ENCODE peak calls at places on chromosomes 4 and X, in four cellular contexts. P is lower lobe of right lung, V is mucosa of descending colon, R is lung. O is an unnamed sample.

GRCh38 chr4:184437565-184437964 is 36.8 kb downstream of the IRF2 start:
- DNase-seq in P (no peak), V (no peak), R (no peak), O (no peak)

GRCh38 chrX:28847423-28847822 is 260.2 kb downstream of the IL1RAPL1 start:
- DNase-seq in V (no peak), R (no peak), P (no peak), O (no peak)

GRCh38 chr4:158250321-158250720 is 40.0 kb downstream of the TMEM144 start:
- DNase-seq in P (no peak), V (no peak), R (no peak), O (no peak)

GRCh38 chrX:40897768-40898167 is 162.4 kb upstream of the MED14 start:
- DNase-seq in P (no peak), V (no peak), R (no peak), O (no peak)

GRCh38 chrX:13903405-13903804 is 86.5 kb upstream of the GPM6B start:
- DNase-seq in R (no peak), V (no peak), P (no peak), O (no peak)

GRCh38 chr4:164501074-164501473 is 252.9 kb upstream of the SMIM31 start:
- DNase-seq in V (no peak), P (no peak), R (no peak), O (no peak)

GRCh38 chr4:182014989-182015388 is 228.2 kb upstream of the TENM3 start:
- DNase-seq in V (no peak), P (no peak), R (no peak), O (no peak)

GRCh38 chr4:25666031-25666630 is 10.5 kb downstream of the SLC34A2 start:
- DNase-seq in P (no peak), V (no peak), R (no peak), O (no peak)

GRCh38 chr4:124854968-124855367 is 142.4 kb upstream of the ANKRD50 start:
- DNase-seq in R (no peak), V (no peak), P (no peak), O (no peak)

GRCh38 chrX:46959101-46959500 is 46.9 kb downstream of the JADE3 start:
- DNase-seq in V (no peak), R (no peak), P (no peak), O (no peak)

GRCh38 chrX:130224810-130225209 is 43.9 kb downstream of the ZNF280C start:
- DNase-seq in R (no peak), P (no peak), V (no peak), O (no peak)

GRCh38 chr4:75101906-75102888 is 169.3 kb downstream of the PARM1 start:
- DNase-seq in P (no peak), R (no peak), V (no peak), O (no peak)

DNA sequence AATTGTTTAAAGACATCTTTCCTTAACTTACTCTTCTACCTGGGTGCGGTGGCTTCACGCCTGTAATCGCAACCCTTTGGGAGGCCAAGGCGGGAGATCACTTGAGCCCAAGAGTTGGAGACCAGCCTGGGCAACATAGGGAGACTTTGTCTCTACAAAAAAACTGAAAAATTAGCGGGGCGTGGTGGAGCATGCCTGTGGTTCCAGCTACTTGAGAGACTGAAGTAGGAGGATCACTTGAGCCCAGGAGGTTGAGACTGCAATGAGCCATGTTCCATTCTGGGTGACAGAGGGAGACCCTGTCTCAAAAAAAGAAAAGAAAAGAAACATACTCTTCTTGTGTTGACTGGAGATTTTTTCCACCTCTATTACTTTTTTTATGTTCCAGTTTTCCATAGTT is 181.9 kb downstream of the RAPGEF2 start:
- DNase-seq in V (no peak), P (no peak), R (no peak), O (no peak)
- H3K4me3 ChIP-seq in V (no peak), P (no peak), R (no peak), O (no peak)

DNA sequence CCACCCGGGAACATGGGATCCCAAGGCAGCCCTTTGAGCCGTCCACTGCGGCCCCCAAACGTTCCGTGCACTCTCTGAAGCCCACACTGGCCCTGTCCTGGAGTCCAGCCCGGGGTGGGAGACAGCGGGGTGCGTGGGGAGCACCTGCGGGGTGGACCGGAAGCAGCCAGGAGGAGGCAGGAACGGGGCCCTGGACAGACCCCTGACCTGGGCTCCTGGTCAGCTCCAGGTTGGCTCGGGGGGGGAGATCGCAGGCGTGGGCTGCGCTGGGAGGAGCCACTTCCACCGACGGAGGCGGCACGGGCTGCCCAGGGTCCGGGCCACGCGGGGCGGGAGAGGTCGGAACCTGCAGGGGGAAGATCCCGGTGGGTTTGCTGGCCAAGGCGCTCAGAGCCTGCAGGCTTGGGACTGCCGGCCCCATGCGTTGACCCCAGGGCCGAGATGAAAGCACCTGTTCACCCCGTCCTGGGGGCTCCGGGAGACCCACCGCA is 5.7 kb upstream of the PLCXD1 start:
- DNase-seq in P (peak), V (peak), R (no peak), O (no peak)
- H3K4me3 ChIP-seq in P (peak), V (no peak), R (no peak), O (no peak)

GRCh38 chrX:21705215-21705614 is 47.1 kb upstream of the KLHL34 start:
- DNase-seq in R (no peak), V (no peak), P (no peak), O (no peak)
- H3K4me3 ChIP-seq in R (no peak), V (no peak), P (no peak), O (no peak)

GRCh38 chrX:71911023-71911730 is 532 bp downstream of the NHSL2 start:
- DNase-seq in R (no peak), P (no peak), V (no peak), O (peak)
- H3K4me3 ChIP-seq in R (peak), P (peak), V (no peak), O (peak)

O was measured in Jurkat, Clone E6-1.